ENCODE peak calls at places on chromosome 21, in seven cellular contexts. V, F, R, Z, X, H and L are unnamed samples.
A peak's percentile ranks its signal among the peaks of the same experiment; 100 is the strongest.

GRCh38 chr21:28229811-28230210 is 762.9 kb downstream of the LTN1 start:
- DNase-seq in R (no peak), F (no peak), V (no peak), H (no peak), Z (peak; percentile 93), X (peak; percentile 88), L (no peak)

GRCh38 chr21:21163904-21164303 is 165.7 kb downstream of the NCAM2 start:
- DNase-seq in R (no peak), F (peak; percentile 81), X (peak; percentile 84), V (peak; percentile 34), H (peak; percentile 47), Z (peak; percentile 82), L (peak; percentile 84)

GRCh38 chr21:10425856-10426255 is 95.5 kb upstream of the TPTE start:
- DNase-seq in H (no peak), R (no peak), F (peak; percentile 26), Z (no peak), X (no peak), V (no peak), L (no peak)

GRCh38 chr21:45020629-45021427 is 53.6 kb upstream of the ADARB1 start:
- DNase-seq in Z (no peak), V (peak; percentile 20), R (peak; percentile 10), H (no peak), X (no peak), F (no peak), L (peak; percentile 19)

GRCh38 chr21:17461014-17461413 is 51.8 kb upstream of the CXADR start:
- DNase-seq in V (peak; percentile 68), Z (peak; percentile 92), H (no peak), F (peak; percentile 36), X (peak; percentile 91), R (peak; percentile 37), L (peak; percentile 64)

GRCh38 chr21:36994501-36995189 is 11.9 kb upstream of the RIPPLY3 start:
- DNase-seq in H (no peak), Z (no peak), V (no peak), R (no peak), X (peak; percentile 41), F (peak; percentile 48), L (no peak)

GRCh38 chr21:29365636-29366305 is 67.0 kb downstream of the BACH1 start:
- DNase-seq in F (no peak), V (no peak), R (no peak), X (no peak), H (no peak), Z (no peak), L (no peak)

GRCh38 chr21:27648560-27648959 is 681.7 kb upstream of the ADAMTS5 start:
- DNase-seq in V (no peak), Z (peak; percentile 90), X (peak; percentile 93), R (no peak), H (no peak), F (peak; percentile 18), L (no peak)

GRCh38 chr21:14088391-14088790 is 122.4 kb downstream of the LIPI start:
- DNase-seq in X (no peak), F (no peak), H (no peak), Z (no peak), V (no peak), R (no peak), L (no peak)

GRCh38 chr21:32122082-32122481 is 156.8 kb downstream of the MIS18A start:
- DNase-seq in R (no peak), F (no peak), H (no peak), V (no peak), Z (no peak), X (no peak), L (no peak)

GRCh38 chr21:43824250-43824882 is 35.0 kb downstream of the RRP1 start:
- DNase-seq in Z (peak; percentile 62), X (peak; percentile 91), R (no peak), H (peak; percentile 27), F (no peak), V (no peak), L (peak; percentile 57)

GRCh38 chr21:21612446-21612845 is 614.2 kb downstream of the NCAM2 start:
- DNase-seq in H (no peak), R (no peak), Z (peak; percentile 92), F (no peak), X (peak; percentile 86), V (no peak), L (no peak)

GRCh38 chr21:29164330-29164942 is 34.0 kb downstream of the MAP3K7CL start:
- DNase-seq in R (no peak), Z (peak; percentile 91), H (no peak), X (peak; percentile 88), V (no peak), F (peak; percentile 75), L (peak; percentile 31)

GRCh38 chr21:31173881-31174555 is 135.7 kb upstream of the KRTAP19-8 start:
- DNase-seq in Z (no peak), H (peak; percentile 85), V (peak; percentile 55), R (no peak), X (no peak), F (no peak), L (peak; percentile 46)

GRCh38 chr21:25176637-25177412 is 430.5 kb downstream of the MRPL39 start:
- DNase-seq in R (no peak), H (no peak), V (no peak), F (no peak), X (no peak), Z (peak; percentile 5), L (no peak)

GRCh38 chr21:33201945-33202344 is 27.8 kb upstream of the IFNAR2 start:
- DNase-seq in V (no peak), R (no peak), H (no peak), X (peak; percentile 37), Z (no peak), F (no peak), L (peak; percentile 8)

GRCh38 chr21:18801468-18801867 is 397.9 kb upstream of the TMPRSS15 start:
- DNase-seq in F (peak; percentile 24), Z (no peak), X (no peak), R (no peak), V (no peak), H (no peak), L (no peak)

GRCh38 chr21:32370971-32371766 is 21.6 kb downstream of the URB1 start:
- DNase-seq in R (no peak), Z (peak; percentile 49), F (no peak), X (peak; percentile 6), V (no peak), H (no peak), L (no peak)

GRCh38 chr21:42784896-42785451 is 94.4 kb downstream of the WDR4 start:
- DNase-seq in H (no peak), R (no peak), V (no peak), F (no peak), X (no peak), Z (no peak), L (no peak)

GRCh38 chr21:42782723-42783247 is 96.6 kb downstream of the WDR4 start:
- DNase-seq in X (no peak), H (no peak), V (no peak), R (no peak), Z (no peak), F (no peak), L (no peak)

GRCh38 chr21:42781981-42782722 is 97.2 kb downstream of the WDR4 start:
- DNase-seq in X (no peak), H (no peak), R (no peak), Z (no peak), F (no peak), V (no peak), L (peak; percentile 31)

GRCh38 chr21:42785666-42786427 is 93.5 kb downstream of the WDR4 start:
- DNase-seq in H (no peak), R (no peak), F (no peak), Z (no peak), X (no peak), V (no peak), L (no peak)

GRCh38 chr21:42784276-42784675 is 95.1 kb downstream of the WDR4 start:
- DNase-seq in X (no peak), F (no peak), V (no peak), R (no peak), H (no peak), Z (no peak), L (no peak)
- H3K27ac ChIP-seq in X (no peak overlapping the region), F (no peak overlapping the region), V (peak overlapping the region; percentile 58), R (no peak overlapping the region), H (peak overlapping the region; percentile 82), Z (no peak overlapping the region), L (peak overlapping the region; percentile 32)

GRCh38 chr21:46355161-46356004 is 31.4 kb downstream of the PCNT start:
- DNase-seq in H (no peak), X (no peak), Z (no peak), V (no peak), F (no peak), R (no peak), L (no peak)
- H3K27ac ChIP-seq in H (no peak overlapping the region), X (no peak overlapping the region), Z (no peak overlapping the region), V (no peak overlapping the region), F (no peak overlapping the region), R (no peak overlapping the region), L (no peak overlapping the region)

GRCh38 chr21:15293251-15293650 is 228.5 kb upstream of the NRIP1 start:
- DNase-seq in Z (peak; percentile 82), H (no peak), V (no peak), R (no peak), X (peak; percentile 87), F (peak; percentile 71), L (peak; percentile 49)
- H3K27ac ChIP-seq in Z (no peak overlapping the region), H (no peak overlapping the region), V (no peak overlapping the region), R (no peak overlapping the region), X (peak overlapping the region; percentile 28), F (peak overlapping the region; percentile 69), L (no peak overlapping the region)

GRCh38 chr21:39628380-39628779 is 15.6 kb downstream of the B3GALT5 start:
- DNase-seq in H (no peak), R (no peak), V (no peak), F (no peak), X (no peak), Z (no peak), L (no peak)
- H3K27ac ChIP-seq in H (no peak overlapping the region), R (no peak overlapping the region), V (no peak overlapping the region), F (no peak overlapping the region), X (no peak overlapping the region), Z (no peak overlapping the region), L (no peak overlapping the region)

GRCh38 chr21:42171091-42172053 is 47.6 kb upstream of the ABCG1 start:
- DNase-seq in H (no peak), F (peak; percentile 46), R (no peak), Z (no peak), V (peak; percentile 67), X (peak; percentile 30), L (peak; percentile 42)
- H3K27ac ChIP-seq in H (peak overlapping the region; percentile 72), F (peak overlapping the region; percentile 26), R (no peak overlapping the region), Z (no peak overlapping the region), V (peak overlapping the region; percentile 30), X (no peak overlapping the region), L (no peak overlapping the region)

GRCh38 chr21:35779167-35779566 is 281.2 kb downstream of the SETD4 start:
- DNase-seq in H (no peak), R (no peak), X (no peak), Z (no peak), V (no peak), F (no peak), L (no peak)

GRCh38 chr21:35780983-35781382 is 279.3 kb downstream of the SETD4 start:
- DNase-seq in V (no peak), H (no peak), Z (no peak), F (no peak), R (no peak), X (no peak), L (no peak)

GRCh38 chr21:35779690-35780570 is 280.4 kb downstream of the SETD4 start:
- DNase-seq in Z (peak; percentile 91), V (peak; percentile 35), X (peak; percentile 75), H (no peak), F (no peak), R (peak; percentile 32), L (no peak)

GRCh38 chr21:35783686-35784085 is 276.6 kb downstream of the SETD4 start:
- DNase-seq in X (no peak), H (no peak), V (no peak), Z (no peak), F (no peak), R (no peak), L (no peak)

GRCh38 chr21:35782667-35783066 is 277.7 kb downstream of the SETD4 start:
- DNase-seq in F (no peak), V (no peak), Z (no peak), R (no peak), X (no peak), H (no peak), L (no peak)
- H3K27ac ChIP-seq in F (no peak overlapping the region), V (no peak overlapping the region), Z (no peak overlapping the region), R (no peak overlapping the region), X (no peak overlapping the region), H (no peak overlapping the region), L (no peak overlapping the region)